ENCODE peak calls at places on chromosomes 7 and 10, in five cellular contexts. N is right cardiac atrium; C is CD8-positive, alpha-beta memory T cell; P is dorsolateral prefrontal cortex; L is OCI-LY7. S is an unnamed sample.

GRCh38 chr7:52719677-52720076 is 315.8 kb upstream of the POM121L12 start:
- DNase-seq in N (no peak), C (no peak), P (no peak), L (no peak), S (no peak)

GRCh38 chr10:94364480-94364879 is 1.7 kb upstream of the NOC3L start:
- DNase-seq in N (no peak), C (no peak), P (no peak), L (no peak), S (no peak)

GRCh38 chr7:113331155-113331898 is 213.0 kb upstream of the SMIM30 start:
- DNase-seq in N (no peak), C (no peak), P (no peak), L (no peak), S (no peak)

GRCh38 chr7:4700577-4701235 is 18.6 kb downstream of the FOXK1 start:
- DNase-seq in N (no peak), C (no peak), P (peak), L (no peak), S (no peak)

GRCh38 chr10:97175586-97175985 is 10.2 kb downstream of the SLIT1 start:
- DNase-seq in N (no peak), C (no peak), P (no peak), L (no peak), S (no peak)

GRCh38 chr7:84178013-84178412 is 16.6 kb downstream of the SEMA3A start:
- DNase-seq in N (no peak), C (no peak), P (no peak), L (no peak), S (no peak)

GRCh38 chr10:60916025-60916424 is 28.0 kb downstream of the RHOBTB1 start:
- DNase-seq in N (no peak), C (no peak), P (no peak), L (no peak), S (no peak)

GRCh38 chr7:44163591-44163990 is 22.5 kb upstream of the MYL7 start:
- DNase-seq in N (no peak), C (no peak), P (no peak), L (no peak), S (no peak)

GRCh38 chr7:92808006-92808405 is 28.4 kb downstream of the CDK6 start:
- DNase-seq in N (no peak), C (no peak), P (no peak), L (no peak), S (no peak)

GRCh38 chr7:22557167-22557566 is 57.2 kb upstream of the STEAP1B start:
- DNase-seq in N (no peak), C (no peak), P (no peak), L (no peak), S (no peak)

GRCh38 chr7:1915956-1916620 is 246.0 kb downstream of the ELFN1 start:
- DNase-seq in N (peak), C (no peak), P (no peak), L (no peak), S (peak)

GRCh38 chr7:138239244-138239643 is 163.0 kb downstream of the AKR1D1 start:
- DNase-seq in N (no peak), C (no peak), P (no peak), L (no peak), S (no peak)

GRCh38 chr7:155762639-155763038 is 49.6 kb downstream of the SHH start:
- DNase-seq in N (no peak), C (no peak), P (no peak), L (no peak), S (no peak)

GRCh38 chr7:13904689-13905088 is 84.8 kb downstream of the ETV1 start:
- DNase-seq in N (no peak), C (no peak), P (no peak), L (no peak), S (no peak)

GRCh38 chr10:119412831-119413737 is 129.4 kb downstream of the RGS10 start:
- DNase-seq in N (no peak), C (no peak), P (no peak), L (no peak), S (no peak)

GRCh38 chr10:29345144-29345892 is 56.4 kb downstream of the LYZL1 start:
- DNase-seq in N (no peak), C (no peak), P (no peak), L (no peak), S (no peak)

GRCh38 chr10:43946445-43946844 is 297.8 kb upstream of the ZNF32 start:
- DNase-seq in N (no peak), C (no peak), P (peak), L (no peak), S (no peak)

GRCh38 chr7:1411414-1411813 is 47.9 kb downstream of the MICALL2 start:
- DNase-seq in N (no peak), C (no peak), P (no peak), L (no peak), S (no peak)

GRCh38 chr7:5423272-5423843 is at the start of gene TNRC18:
- DNase-seq in N (peak), C (no peak), P (no peak), L (peak), S (peak)

GRCh38 chr7:141416691-141417268 is 134.4 kb upstream of the AGK start:
- DNase-seq in N (no peak), C (no peak), P (no peak), L (no peak), S (no peak)

GRCh38 chr7:63025815-63026214 is 972.8 kb upstream of the ZNF722 start:
- DNase-seq in N (no peak), C (no peak), P (no peak), L (no peak), S (no peak)

GRCh38 chr7:143885951-143886350 is 16.0 kb downstream of the TCAF1 start:
- DNase-seq in N (no peak), C (no peak), P (no peak), L (no peak), S (no peak)
- H3K4me3 ChIP-seq in N (no peak), C (no peak), P (no peak), L (no peak), S (no peak)

DNA sequence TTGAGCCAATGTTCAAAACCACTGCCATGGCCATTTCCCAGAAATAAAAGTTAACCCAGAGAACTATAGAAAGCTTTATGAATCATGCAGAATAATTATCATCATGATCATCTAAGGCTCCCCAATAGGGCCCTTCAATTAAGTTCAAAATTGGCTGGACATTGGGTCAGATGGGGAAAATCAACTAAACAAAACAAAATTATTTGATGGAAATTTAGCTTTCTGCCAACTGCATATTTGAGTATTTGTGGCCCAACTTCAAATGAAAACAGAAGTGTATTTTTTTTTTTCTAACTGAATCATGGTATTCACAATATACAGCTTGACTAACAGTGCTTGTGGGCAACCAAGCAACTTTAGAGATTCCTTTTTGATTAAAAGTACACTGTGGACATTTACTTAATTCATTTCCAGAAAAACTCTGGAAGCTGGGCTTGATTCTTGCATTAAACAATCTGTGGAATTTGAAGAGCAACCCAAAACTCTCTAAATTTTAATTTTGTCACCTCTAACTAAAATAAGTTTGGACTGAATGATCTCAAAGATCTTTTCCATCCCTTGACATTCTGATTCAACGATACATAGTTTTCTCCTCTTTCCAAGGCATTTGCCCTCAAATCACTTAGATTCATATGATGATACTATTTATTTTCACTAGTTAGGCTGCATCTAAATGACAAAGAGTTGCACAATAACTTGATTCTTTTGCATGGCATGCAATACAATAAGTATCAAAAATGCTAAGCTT is 203.2 kb downstream of the AHR start:
- DNase-seq in N (no peak), C (no peak), P (no peak), L (no peak), S (no peak)
- H3K4me3 ChIP-seq in N (no peak), C (no peak), P (no peak), L (no peak), S (no peak)

GRCh38 chr10:70508912-70509366 is 30.4 kb downstream of the PALD1 start:
- DNase-seq in N (peak), C (no peak), P (peak), L (peak), S (peak)
- H3K4me3 ChIP-seq in N (no peak), C (no peak), P (no peak), L (peak), S (no peak)

DNA sequence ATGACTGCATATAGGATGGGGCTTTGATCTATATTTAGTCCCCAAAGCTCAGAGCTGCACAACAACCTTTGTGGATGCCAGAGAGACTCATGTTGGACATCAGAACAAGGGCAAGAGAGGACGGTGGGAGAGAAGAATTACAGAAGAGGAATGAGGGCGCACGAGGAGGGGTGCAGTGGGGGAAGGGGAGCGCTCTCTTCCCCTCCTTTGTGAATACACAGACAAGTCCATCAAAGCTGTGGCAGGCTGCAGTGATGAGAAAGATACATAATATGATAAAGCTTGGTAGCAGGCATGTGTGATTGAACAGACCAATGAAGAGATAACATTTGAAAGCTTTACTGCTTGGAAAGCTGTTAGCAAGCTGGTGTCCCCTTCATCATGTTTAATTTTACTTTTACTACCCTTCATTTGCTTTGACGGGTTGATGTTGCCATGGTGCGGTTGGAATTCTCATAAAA is 857.8 kb downstream of the KCNMA1 start:
- DNase-seq in N (no peak), C (no peak), P (no peak), L (no peak), S (no peak)
- H3K4me3 ChIP-seq in N (no peak), C (no peak), P (no peak), L (no peak), S (no peak)

GRCh38 chr7:151125459-151125834 is 39.2 kb downstream of the AGAP3 start:
- DNase-seq in N (peak), C (no peak), P (no peak), L (no peak), S (no peak)
- H3K4me3 ChIP-seq in N (peak), C (no peak), P (peak), L (no peak), S (peak)

S was measured in upper lobe of left lung.